ENCODE peak calls at places on chromosomes 1 and 21, in six cellular contexts. R, N, A, D, Z and M are unnamed samples.

GRCh38 chr1:9181176-9181906 is 52.4 kb upstream of the GPR157 start:
- DNase-seq in R (peak; percentile 77), A (peak; percentile 72), Z (peak; percentile 49), D (peak; percentile 70), N (peak; percentile 40), M (peak; percentile 38)

GRCh38 chr1:42420911-42421585 is 34.8 kb downstream of the ZMYND12 start:
- DNase-seq in N (no peak), R (peak; percentile 61), Z (peak; percentile 79), D (peak; percentile 63), A (peak; percentile 61), M (peak; percentile 37)

GRCh38 chr1:95407864-95408291 is 173.9 kb downstream of the RWDD3 start:
- DNase-seq in D (no peak), R (no peak), N (no peak), A (no peak), Z (no peak), M (no peak)

GRCh38 chr1:31627301-31627929 is 9.9 kb downstream of the HCRTR1 start:
- DNase-seq in N (no peak), A (no peak), D (peak; percentile 72), Z (no peak), R (no peak), M (no peak)

GRCh38 chr1:26537951-26538352 is 8.4 kb downstream of the RPS6KA1 start:
- DNase-seq in N (no peak), A (peak; percentile 50), R (no peak), Z (peak; percentile 45), D (no peak), M (no peak)

GRCh38 chr1:7646981-7647901 is 123.9 kb upstream of the VAMP3 start:
- DNase-seq in R (peak; percentile 75), Z (peak; percentile 46), N (peak; percentile 34), D (peak; percentile 60), A (peak; percentile 44), M (peak; percentile 83)

GRCh38 chr1:205376739-205377138 is 20.0 kb upstream of the KLHDC8A start:
- DNase-seq in A (peak; percentile 39), N (no peak), D (no peak), R (no peak), Z (no peak), M (no peak)

GRCh38 chr1:111963985-111964738 is 25.3 kb downstream of the KCND3 start:
- DNase-seq in A (no peak), N (no peak), D (no peak), R (no peak), Z (no peak), M (no peak)

GRCh38 chr1:190126728-190127127 is 350.9 kb downstream of the BRINP3 start:
- DNase-seq in Z (no peak), N (no peak), A (no peak), R (no peak), D (no peak), M (no peak)

GRCh38 chr1:246647513-246647912 is 76.7 kb upstream of the SCCPDH start:
- DNase-seq in R (no peak), Z (peak; percentile 60), D (no peak), N (no peak), A (peak; percentile 82), M (no peak)

GRCh38 chr1:161198877-161199431 is at the start of gene ADAMTS4:
- DNase-seq in D (peak; percentile 87), Z (peak; percentile 76), A (peak; percentile 97), R (no peak), N (no peak), M (no peak)

GRCh38 chr21:33642896-33643657 is 776 bp downstream of the ITSN1 start:
- DNase-seq in R (peak; percentile 29), A (peak; percentile 50), Z (peak; percentile 36), D (peak; percentile 17), N (no peak), M (no peak)

GRCh38 chr1:50880373-50880772 is 79.7 kb downstream of the FAF1 start:
- DNase-seq in Z (no peak), R (no peak), N (no peak), A (no peak), D (no peak), M (no peak)

GRCh38 chr1:167977245-167977644 is 40.4 kb upstream of the MPC2 start:
- DNase-seq in R (no peak), A (no peak), D (no peak), Z (no peak), N (no peak), M (no peak)

GRCh38 chr1:222867316-222867715 is 52.5 kb downstream of the DISP1 start:
- DNase-seq in Z (no peak), N (no peak), R (no peak), A (no peak), D (no peak), M (no peak)

GRCh38 chr1:53324728-53325297 is 3.1 kb downstream of the LRP8 start:
- DNase-seq in N (no peak), D (no peak), A (no peak), Z (peak; percentile 17), R (no peak), M (no peak)

GRCh38 chr1:219988387-219988786 is 57.9 kb downstream of the EPRS1 start:
- DNase-seq in A (no peak), R (no peak), N (no peak), Z (no peak), D (no peak), M (no peak)

GRCh38 chr1:155307247-155307740 is 1.4 kb upstream of the FDPS start:
- DNase-seq in D (no peak), R (no peak), A (peak; percentile 70), N (no peak), Z (peak; percentile 61), M (no peak)

GRCh38 chr1:54502342-54502741 is 45.7 kb upstream of the ACOT11 start:
- DNase-seq in R (no peak), A (no peak), Z (no peak), N (no peak), D (no peak), M (no peak)

GRCh38 chr1:234601217-234602017 is 8.6 kb downstream of the IRF2BP2 start:
- DNase-seq in R (no peak), D (no peak), Z (peak; percentile 66), A (peak; percentile 70), N (no peak), M (no peak)

GRCh38 chr1:87953732-87954344 is 625.2 kb downstream of the LMO4 start:
- DNase-seq in N (peak; percentile 10), Z (peak; percentile 79), A (peak; percentile 88), R (no peak), D (peak; percentile 66), M (peak; percentile 20)

GRCh38 chr1:183273300-183273699 is 87.2 kb downstream of the LAMC2 start:
- DNase-seq in A (peak; percentile 34), Z (no peak), N (no peak), D (no peak), R (no peak), M (no peak)

GRCh38 chr1:53826367-53826766 is 11.7 kb downstream of the NDC1 start:
- DNase-seq in N (no peak), R (no peak), D (no peak), A (peak; percentile 52), Z (peak; percentile 43), M (no peak)

GRCh38 chr21:15421521-15421920 is 308.3 kb upstream of the USP25 start:
- DNase-seq in A (no peak), N (no peak), D (no peak), R (no peak), Z (no peak), M (no peak)

GRCh38 chr1:1853593-1854257 is 37.2 kb downstream of the GNB1 start:
- DNase-seq in A (no peak), N (no peak), D (no peak), Z (no peak), R (no peak), M (no peak)

GRCh38 chr1:1862905-1863547 is 27.9 kb downstream of the GNB1 start:
- DNase-seq in R (no peak), D (no peak), N (no peak), Z (peak; percentile 20), A (peak; percentile 34), M (no peak)

GRCh38 chr1:1861339-1861730 is 29.6 kb downstream of the GNB1 start:
- DNase-seq in Z (no peak), N (no peak), R (no peak), D (peak; percentile 57), A (no peak), M (no peak)

GRCh38 chr1:1857096-1857703 is 33.7 kb downstream of the GNB1 start:
- DNase-seq in D (no peak), R (no peak), N (no peak), Z (no peak), A (no peak), M (no peak)

DNA sequence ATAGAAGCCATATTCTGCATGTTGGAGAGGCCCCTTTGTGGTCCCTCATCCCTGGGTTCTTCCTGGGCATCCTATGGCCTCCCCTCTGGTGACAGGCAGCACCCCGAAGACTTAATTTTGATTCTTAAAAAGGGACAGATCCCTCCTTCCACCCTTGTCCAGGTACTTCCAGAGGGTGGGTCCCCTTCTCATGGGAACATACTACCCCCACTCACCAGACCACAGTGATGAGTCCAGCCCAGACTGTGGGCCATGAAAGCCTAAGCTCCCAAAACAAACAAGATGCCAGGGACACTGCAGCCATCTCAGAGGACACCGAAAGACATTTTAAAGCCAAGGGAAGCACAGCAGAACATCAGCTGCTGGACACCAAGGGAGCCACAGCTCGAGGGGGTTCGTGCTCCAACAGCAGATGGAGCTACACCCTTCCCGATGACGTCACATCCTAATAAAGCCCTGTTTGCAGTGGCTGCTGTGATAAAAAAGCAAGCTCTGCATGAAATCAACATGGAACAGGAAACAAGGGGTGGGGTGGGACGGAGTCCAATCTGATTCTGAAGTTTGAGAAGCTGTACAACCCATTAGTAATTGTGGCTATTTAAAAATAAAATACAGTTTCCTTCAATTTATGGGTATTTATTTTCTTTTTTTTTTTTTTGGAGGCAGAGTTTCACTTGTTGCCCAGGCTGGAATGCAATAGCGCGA is 32.4 kb downstream of the GNB1 start:
- DNase-seq in D (peak; percentile 95), N (no peak), R (no peak), Z (peak; percentile 81), A (peak; percentile 93), M (no peak)
- TF ChIP-seq CTCF in D (peak; percentile 75), N (no peak), R (no peak), Z (peak; percentile 45), A (peak; percentile 53), M (peak; percentile 37)

GRCh38 chr1:1420654-1421134 is 382 bp downstream of the ANKRD65 start:
- DNase-seq in Z (no peak), R (no peak), D (no peak), A (no peak), N (no peak), M (peak; percentile 18)

GRCh38 chr1:1421147-1421906 is at the start of gene ANKRD65:
- DNase-seq in Z (no peak), D (no peak), R (no peak), A (no peak), N (no peak), M (peak; percentile 28)

GRCh38 chr1:1418464-1419362 is 2.4 kb downstream of the ANKRD65 start:
- DNase-seq in A (no peak), R (no peak), D (no peak), N (no peak), Z (no peak), M (no peak)

GRCh38 chr1:1419363-1419811 is 1.7 kb downstream of the ANKRD65 start:
- DNase-seq in Z (no peak), N (no peak), D (no peak), R (no peak), A (no peak), M (peak; percentile 3)

GRCh38 chr1:1419812-1420653 is 1.0 kb downstream of the ANKRD65 start:
- DNase-seq in Z (no peak), N (no peak), D (no peak), A (no peak), R (no peak), M (peak; percentile 10)
- TF ChIP-seq CTCF in Z (no peak), N (no peak), D (peak; percentile 23), A (no peak), R (no peak), M (no peak)

GRCh38 chr1:208204779-208205178 is 39.4 kb downstream of the PLXNA2 start:
- DNase-seq in R (no peak), N (no peak), A (no peak), Z (no peak), D (no peak), M (no peak)
- TF ChIP-seq CTCF in R (no peak), N (no peak), A (no peak), Z (no peak), D (peak; percentile 21), M (no peak)

GRCh38 chr1:37794372-37795339 is 1.0 kb downstream of the MANEAL start:
- DNase-seq in R (no peak), D (no peak), N (no peak), A (no peak), Z (no peak), M (no peak)
- TF ChIP-seq CTCF in R (no peak), D (no peak), N (no peak), A (no peak), Z (no peak), M (peak; percentile 23)